ENCODE peak calls at places on chromosome 1, in four cellular contexts. T is GM12864, L is nephron progenitor cell, B is cardiac muscle cell. M is an unnamed sample.

GRCh38 chr1:195251900-195252299 is 1356.3 kb downstream of the KCNT2 start:
- DNase-seq in T (no peak), L (no peak), B (no peak), M (no peak)

GRCh38 chr1:66981679-66982078 is 56.9 kb downstream of the MIER1 start:
- DNase-seq in T (no peak), L (no peak), B (peak; percentile 36), M (no peak)

GRCh38 chr1:192489748-192490147 is 85.8 kb upstream of the RGS1 start:
- DNase-seq in T (no peak), L (peak; percentile 23), B (peak; percentile 91), M (no peak)

GRCh38 chr1:192669174-192669573 is 33.2 kb downstream of the RGS13 start:
- DNase-seq in T (no peak), L (no peak), B (no peak), M (no peak)

GRCh38 chr1:77370588-77371306 is 88.9 kb downstream of the AK5 start:
- DNase-seq in T (no peak), L (no peak), B (peak; percentile 78), M (no peak)

GRCh38 chr1:221363074-221363473 is 378.8 kb downstream of the DUSP10 start:
- DNase-seq in T (no peak), L (no peak), B (no peak), M (no peak)

GRCh38 chr1:224435318-224435763 is 744 bp upstream of the WDR26 start:
- DNase-seq in T (no peak), L (no peak), B (peak; percentile 59), M (peak; percentile 26)

GRCh38 chr1:32969556-32969955 is 4.9 kb upstream of the RNF19B start:
- DNase-seq in T (no peak), L (no peak), B (peak; percentile 69), M (no peak)

GRCh38 chr1:156289857-156290256 is 5.6 kb downstream of the GLMP start:
- DNase-seq in T (no peak), L (no peak), B (no peak), M (no peak)

GRCh38 chr1:156295391-156295947 is at the start of gene GLMP:
- DNase-seq in T (no peak), L (peak; percentile 32), B (peak; percentile 73), M (peak; percentile 79)

GRCh38 chr1:156293098-156293434 is 2.4 kb downstream of the GLMP start:
- DNase-seq in T (no peak), L (no peak), B (no peak), M (no peak)

GRCh38 chr1:156293895-156294294 is 1.6 kb downstream of the GLMP start:
- DNase-seq in T (no peak), L (no peak), B (no peak), M (no peak)

GRCh38 chr1:156291226-156292061 is 4.0 kb downstream of the GLMP start:
- DNase-seq in T (no peak), L (peak; percentile 93), B (peak; percentile 86), M (peak; percentile 82)
- TF ChIP-seq CTCF in T (no peak), L (no peak), B (no peak), M (no peak)

GRCh38 chr1:225653463-225654276 is 747 bp upstream of the ENAH start:
- DNase-seq in T (no peak), L (peak; percentile 63), B (peak; percentile 79), M (peak; percentile 44)

GRCh38 chr1:225654277-225654597 is 1.3 kb upstream of the ENAH start:
- DNase-seq in T (no peak), L (no peak), B (no peak), M (no peak)

GRCh38 chr1:225651376-225651871 is 1.5 kb downstream of the ENAH start:
- DNase-seq in T (no peak), L (no peak), B (peak; percentile 50), M (no peak)

GRCh38 chr1:225651872-225652725 is 824 bp downstream of the ENAH start:
- DNase-seq in T (no peak), L (peak; percentile 71), B (peak; percentile 46), M (no peak)

GRCh38 chr1:225652726-225653462 is at the start of gene ENAH:
- DNase-seq in T (no peak), L (peak; percentile 84), B (peak; percentile 90), M (peak; percentile 62)
- TF ChIP-seq CTCF in T (no peak), L (no peak), B (no peak), M (no peak)

DNA sequence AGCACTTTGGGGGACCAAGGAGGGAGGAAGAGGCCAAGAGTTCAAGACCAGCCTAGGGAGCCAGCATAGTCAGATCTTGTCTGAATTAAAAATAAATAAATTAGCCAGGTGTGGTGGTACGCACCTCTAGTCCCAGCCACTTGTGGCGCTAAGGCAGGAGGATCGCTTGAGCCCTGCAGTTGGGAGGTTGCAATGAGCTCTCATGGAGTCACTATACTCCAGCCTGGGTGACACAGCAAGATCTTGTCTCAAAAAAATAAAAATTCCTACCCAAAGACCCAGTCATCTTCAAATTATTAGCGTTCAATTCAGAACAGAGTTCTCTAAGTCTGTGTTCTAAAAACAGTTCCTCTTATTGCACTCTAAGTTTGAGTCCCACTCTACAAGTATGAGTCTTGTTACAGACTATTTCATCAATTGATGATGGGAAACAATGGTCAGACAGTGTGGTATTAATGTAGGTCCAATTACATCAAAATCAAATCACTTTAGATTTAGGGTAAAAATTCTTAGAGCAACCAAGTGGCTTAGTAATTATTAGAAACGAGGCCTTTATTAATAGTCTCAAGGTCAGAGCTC is 6.9 kb downstream of the FOXJ3 start:
- DNase-seq in T (no peak), L (no peak), B (no peak), M (no peak)
- TF ChIP-seq CTCF in T (no peak), L (no peak), B (no peak), M (no peak)

GRCh38 chr1:212261361-212261929 is 23.8 kb upstream of the PPP2R5A start:
- DNase-seq in T (no peak), L (no peak), B (no peak), M (no peak)
- TF ChIP-seq CTCF in T (no peak), L (no peak), B (no peak), M (no peak)

DNA sequence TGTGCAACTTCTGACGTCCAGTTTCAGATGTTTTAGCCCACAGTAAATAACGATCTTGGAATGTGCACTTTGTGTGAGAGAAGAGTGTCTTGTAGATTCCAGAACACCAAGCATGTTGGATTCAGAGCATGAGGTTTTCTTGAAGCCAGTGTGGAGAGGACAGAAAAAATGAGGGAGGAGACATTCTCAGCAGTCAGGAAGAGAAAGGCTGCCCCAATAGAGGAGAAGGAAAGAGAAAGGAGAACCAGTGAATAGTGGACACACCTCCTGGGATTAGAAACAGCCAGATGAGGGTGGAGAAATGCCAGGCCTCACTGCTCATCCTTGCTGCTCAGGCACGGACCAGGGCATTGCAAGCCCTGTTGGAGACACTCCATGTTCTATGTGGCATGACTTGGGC is 69.0 kb upstream of the KAZN start:
- DNase-seq in T (no peak), L (no peak), B (no peak), M (no peak)
- TF ChIP-seq CTCF in T (no peak), L (no peak), B (no peak), M (no peak)

GRCh38 chr1:93631626-93632365 is 49.8 kb downstream of the BCAR3 start:
- DNase-seq in T (no peak), L (no peak), B (peak; percentile 37), M (peak; percentile 34)
- TF ChIP-seq CTCF in T (peak; percentile 40), L (no peak), B (peak; percentile 27), M (peak; percentile 48)